ENCODE peak calls at places on chromosome 2, in eight cellular contexts. One of them, this sample, is unnamed.

GRCh38 chr2:43323810-43324588 is 97.6 kb upstream of the ZFP36L2 start:
- DNase-seq in RWPE1: no peak
- DNase-seq in heart left ventricle: peak
- DNase-seq in fibroblast of mammary gland: peak
- DNase-seq in fibroblast of lung: no peak
- DNase-seq in kidney epithelial cell: no peak
- DNase-seq in fibroblast of villous mesenchyme: no peak
- DNase-seq in DND-41: no peak
- DNase-seq in this sample: no peak

GRCh38 chr2:207768168-207768890 is 1.4 kb downstream of the FZD5 start:
- DNase-seq in RWPE1: peak
- DNase-seq in heart left ventricle: peak
- DNase-seq in fibroblast of mammary gland: peak
- DNase-seq in fibroblast of lung: peak
- DNase-seq in kidney epithelial cell: no peak
- DNase-seq in fibroblast of villous mesenchyme: peak
- DNase-seq in DND-41: no peak
- DNase-seq in this sample: peak

GRCh38 chr2:61922714-61923113 is 17.2 kb downstream of the COMMD1 start:
- DNase-seq in RWPE1: no peak
- DNase-seq in heart left ventricle: no peak
- DNase-seq in fibroblast of mammary gland: no peak
- DNase-seq in fibroblast of lung: no peak
- DNase-seq in kidney epithelial cell: no peak
- DNase-seq in fibroblast of villous mesenchyme: no peak
- DNase-seq in DND-41: no peak
- DNase-seq in this sample: no peak

GRCh38 chr2:124607679-124608078 is 582.6 kb downstream of the CNTNAP5 start:
- DNase-seq in RWPE1: no peak
- DNase-seq in heart left ventricle: no peak
- DNase-seq in fibroblast of mammary gland: no peak
- DNase-seq in fibroblast of lung: no peak
- DNase-seq in kidney epithelial cell: no peak
- DNase-seq in fibroblast of villous mesenchyme: no peak
- DNase-seq in DND-41: no peak
- DNase-seq in this sample: no peak

GRCh38 chr2:233443511-233444183 is 89.4 kb downstream of the DGKD start:
- DNase-seq in RWPE1: peak
- DNase-seq in heart left ventricle: peak
- DNase-seq in fibroblast of mammary gland: peak
- DNase-seq in fibroblast of lung: peak
- DNase-seq in kidney epithelial cell: peak
- DNase-seq in fibroblast of villous mesenchyme: peak
- DNase-seq in DND-41: peak
- DNase-seq in this sample: peak

GRCh38 chr2:212547716-212548458 is 9.3 kb upstream of the ERBB4 start:
- DNase-seq in RWPE1: no peak
- DNase-seq in heart left ventricle: no peak
- DNase-seq in fibroblast of mammary gland: no peak
- DNase-seq in fibroblast of lung: no peak
- DNase-seq in kidney epithelial cell: no peak
- DNase-seq in fibroblast of villous mesenchyme: no peak
- DNase-seq in DND-41: no peak
- DNase-seq in this sample: no peak

GRCh38 chr2:236960516-236960915 is 125.2 kb upstream of the COPS8 start:
- DNase-seq in RWPE1: no peak
- DNase-seq in heart left ventricle: no peak
- DNase-seq in fibroblast of mammary gland: no peak
- DNase-seq in fibroblast of lung: no peak
- DNase-seq in kidney epithelial cell: no peak
- DNase-seq in fibroblast of villous mesenchyme: no peak
- DNase-seq in DND-41: no peak
- DNase-seq in this sample: no peak

GRCh38 chr2:15645720-15646385 is 54.2 kb downstream of the DDX1 start:
- DNase-seq in RWPE1: no peak
- DNase-seq in heart left ventricle: no peak
- DNase-seq in fibroblast of mammary gland: no peak
- DNase-seq in fibroblast of lung: no peak
- DNase-seq in kidney epithelial cell: no peak
- DNase-seq in fibroblast of villous mesenchyme: no peak
- DNase-seq in DND-41: no peak
- DNase-seq in this sample: no peak

GRCh38 chr2:105806994-105807393 is 62.3 kb downstream of the NCK2 start:
- DNase-seq in RWPE1: no peak
- DNase-seq in heart left ventricle: no peak
- DNase-seq in fibroblast of mammary gland: no peak
- DNase-seq in fibroblast of lung: no peak
- DNase-seq in kidney epithelial cell: no peak
- DNase-seq in fibroblast of villous mesenchyme: no peak
- DNase-seq in DND-41: no peak
- DNase-seq in this sample: no peak

GRCh38 chr2:112317303-112318158 is 42.1 kb downstream of the ZC3H6 start:
- DNase-seq in RWPE1: no peak
- DNase-seq in heart left ventricle: no peak
- DNase-seq in fibroblast of mammary gland: no peak
- DNase-seq in fibroblast of lung: peak
- DNase-seq in kidney epithelial cell: no peak
- DNase-seq in fibroblast of villous mesenchyme: peak
- DNase-seq in DND-41: no peak
- DNase-seq in this sample: no peak

GRCh38 chr2:150832686-150833085 is 345.2 kb upstream of the RND3 start:
- DNase-seq in RWPE1: no peak
- DNase-seq in heart left ventricle: no peak
- DNase-seq in fibroblast of mammary gland: peak
- DNase-seq in fibroblast of lung: no peak
- DNase-seq in kidney epithelial cell: no peak
- DNase-seq in fibroblast of villous mesenchyme: no peak
- DNase-seq in DND-41: no peak
- DNase-seq in this sample: no peak

GRCh38 chr2:238257786-238258700 is 18.2 kb upstream of the HES6 start:
- DNase-seq in RWPE1: no peak
- DNase-seq in heart left ventricle: peak
- DNase-seq in fibroblast of mammary gland: no peak
- DNase-seq in fibroblast of lung: no peak
- DNase-seq in kidney epithelial cell: no peak
- DNase-seq in fibroblast of villous mesenchyme: no peak
- DNase-seq in DND-41: no peak
- DNase-seq in this sample: no peak

GRCh38 chr2:141490886-141491285 is 639.9 kb downstream of the LRP1B start:
- DNase-seq in RWPE1: no peak
- DNase-seq in heart left ventricle: no peak
- DNase-seq in fibroblast of mammary gland: no peak
- DNase-seq in fibroblast of lung: no peak
- DNase-seq in kidney epithelial cell: no peak
- DNase-seq in fibroblast of villous mesenchyme: no peak
- DNase-seq in DND-41: no peak
- DNase-seq in this sample: no peak

GRCh38 chr2:189517847-189518535 is 62.6 kb downstream of the SLC40A1 start:
- DNase-seq in RWPE1: no peak
- DNase-seq in heart left ventricle: no peak
- DNase-seq in fibroblast of mammary gland: peak
- DNase-seq in fibroblast of lung: peak
- DNase-seq in kidney epithelial cell: peak
- DNase-seq in fibroblast of villous mesenchyme: peak
- DNase-seq in DND-41: no peak
- DNase-seq in this sample: no peak

GRCh38 chr2:166081131-166081632 is 46.6 kb downstream of the SCN1A start:
- DNase-seq in RWPE1: no peak
- DNase-seq in heart left ventricle: no peak
- DNase-seq in fibroblast of mammary gland: no peak
- DNase-seq in fibroblast of lung: no peak
- DNase-seq in kidney epithelial cell: no peak
- DNase-seq in fibroblast of villous mesenchyme: no peak
- DNase-seq in DND-41: no peak
- DNase-seq in this sample: no peak

GRCh38 chr2:155547571-155547970 is 785.0 kb downstream of the NR4A2 start:
- DNase-seq in RWPE1: no peak
- DNase-seq in heart left ventricle: no peak
- DNase-seq in fibroblast of mammary gland: no peak
- DNase-seq in fibroblast of lung: no peak
- DNase-seq in kidney epithelial cell: no peak
- DNase-seq in fibroblast of villous mesenchyme: no peak
- DNase-seq in DND-41: no peak
- DNase-seq in this sample: no peak

GRCh38 chr2:37326285-37326684 is 1.7 kb upstream of the PRKD3 start:
- DNase-seq in RWPE1: peak
- DNase-seq in heart left ventricle: peak
- DNase-seq in fibroblast of mammary gland: peak
- DNase-seq in fibroblast of lung: peak
- DNase-seq in kidney epithelial cell: no peak
- DNase-seq in fibroblast of villous mesenchyme: peak
- DNase-seq in DND-41: no peak
- DNase-seq in this sample: no peak

GRCh38 chr2:231127936-231128335 is 3.1 kb upstream of the HTR2B start:
- DNase-seq in RWPE1: peak
- DNase-seq in heart left ventricle: no peak
- DNase-seq in fibroblast of mammary gland: no peak
- DNase-seq in fibroblast of lung: no peak
- DNase-seq in kidney epithelial cell: no peak
- DNase-seq in fibroblast of villous mesenchyme: no peak
- DNase-seq in DND-41: no peak
- DNase-seq in this sample: no peak

GRCh38 chr2:36536776-36537175 is 61.2 kb downstream of the FEZ2 start:
- DNase-seq in RWPE1: no peak
- DNase-seq in heart left ventricle: no peak
- DNase-seq in fibroblast of mammary gland: no peak
- DNase-seq in fibroblast of lung: no peak
- DNase-seq in kidney epithelial cell: no peak
- DNase-seq in fibroblast of villous mesenchyme: no peak
- DNase-seq in DND-41: no peak
- DNase-seq in this sample: no peak

GRCh38 chr2:192007819-192008218 is 160.9 kb upstream of the CAVIN2 start:
- DNase-seq in RWPE1: no peak
- DNase-seq in heart left ventricle: no peak
- DNase-seq in fibroblast of mammary gland: peak
- DNase-seq in fibroblast of lung: peak
- DNase-seq in kidney epithelial cell: no peak
- DNase-seq in fibroblast of villous mesenchyme: no peak
- DNase-seq in DND-41: no peak
- DNase-seq in this sample: no peak

GRCh38 chr2:125979886-125980285 is 676.1 kb upstream of the GYPC start:
- DNase-seq in RWPE1: no peak
- DNase-seq in heart left ventricle: no peak
- DNase-seq in fibroblast of mammary gland: no peak
- DNase-seq in fibroblast of lung: no peak
- DNase-seq in kidney epithelial cell: no peak
- DNase-seq in fibroblast of villous mesenchyme: no peak
- DNase-seq in DND-41: no peak
- DNase-seq in this sample: no peak

DNA sequence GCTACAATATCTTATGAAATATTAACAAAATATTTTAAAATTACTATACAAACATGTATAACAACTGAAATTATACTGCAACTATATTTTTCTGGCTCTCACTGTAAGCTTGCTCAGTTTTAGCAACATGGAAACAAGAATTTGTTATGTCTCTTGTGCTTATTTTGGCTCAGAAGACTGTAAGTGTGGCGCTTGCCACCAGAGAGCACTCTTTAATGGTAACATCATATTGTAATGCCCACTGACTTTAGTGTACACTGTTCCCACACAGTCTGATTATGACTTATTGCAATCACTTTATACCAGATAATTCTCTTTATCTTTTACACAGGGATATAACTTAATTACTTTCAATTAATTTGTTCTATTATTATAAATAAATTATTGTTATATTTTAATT is 1500.6 kb upstream of the TMEFF2 start:
- DNase-seq in RWPE1: peak
- DNase-seq in heart left ventricle: no peak
- DNase-seq in fibroblast of mammary gland: peak
- DNase-seq in fibroblast of lung: peak
- DNase-seq in kidney epithelial cell: no peak
- DNase-seq in fibroblast of villous mesenchyme: peak
- DNase-seq in DND-41: peak
- DNase-seq in this sample: no peak
- TF ChIP-seq CTCF in RWPE1: peak
- TF ChIP-seq CTCF in heart left ventricle: no peak
- TF ChIP-seq CTCF in fibroblast of mammary gland: peak
- TF ChIP-seq CTCF in fibroblast of lung: no peak
- TF ChIP-seq CTCF in kidney epithelial cell: peak
- TF ChIP-seq CTCF in fibroblast of villous mesenchyme: peak
- TF ChIP-seq CTCF in DND-41: peak
- TF ChIP-seq CTCF in this sample: peak

GRCh38 chr2:67341336-67341735 is 55.8 kb upstream of the ETAA1 start:
- DNase-seq in RWPE1: no peak
- DNase-seq in heart left ventricle: no peak
- DNase-seq in fibroblast of mammary gland: no peak
- DNase-seq in fibroblast of lung: no peak
- DNase-seq in kidney epithelial cell: no peak
- DNase-seq in fibroblast of villous mesenchyme: no peak
- DNase-seq in DND-41: no peak
- DNase-seq in this sample: no peak

GRCh38 chr2:67341012-67341318 is 56.2 kb upstream of the ETAA1 start:
- DNase-seq in RWPE1: no peak
- DNase-seq in heart left ventricle: no peak
- DNase-seq in fibroblast of mammary gland: no peak
- DNase-seq in fibroblast of lung: no peak
- DNase-seq in kidney epithelial cell: no peak
- DNase-seq in fibroblast of villous mesenchyme: no peak
- DNase-seq in DND-41: no peak
- DNase-seq in this sample: no peak

GRCh38 chr2:67338601-67339233 is 58.4 kb upstream of the ETAA1 start:
- DNase-seq in RWPE1: no peak
- DNase-seq in heart left ventricle: no peak
- DNase-seq in fibroblast of mammary gland: no peak
- DNase-seq in fibroblast of lung: no peak
- DNase-seq in kidney epithelial cell: no peak
- DNase-seq in fibroblast of villous mesenchyme: no peak
- DNase-seq in DND-41: no peak
- DNase-seq in this sample: no peak

GRCh38 chr2:67339234-67339885 is 57.8 kb upstream of the ETAA1 start:
- DNase-seq in RWPE1: no peak
- DNase-seq in heart left ventricle: no peak
- DNase-seq in fibroblast of mammary gland: no peak
- DNase-seq in fibroblast of lung: no peak
- DNase-seq in kidney epithelial cell: no peak
- DNase-seq in fibroblast of villous mesenchyme: no peak
- DNase-seq in DND-41: no peak
- DNase-seq in this sample: no peak

GRCh38 chr2:67340118-67341011 is 56.8 kb upstream of the ETAA1 start:
- DNase-seq in RWPE1: no peak
- DNase-seq in heart left ventricle: peak
- DNase-seq in fibroblast of mammary gland: no peak
- DNase-seq in fibroblast of lung: no peak
- DNase-seq in kidney epithelial cell: no peak
- DNase-seq in fibroblast of villous mesenchyme: no peak
- DNase-seq in DND-41: no peak
- DNase-seq in this sample: no peak
- TF ChIP-seq CTCF in RWPE1: no peak
- TF ChIP-seq CTCF in heart left ventricle: no peak
- TF ChIP-seq CTCF in fibroblast of mammary gland: no peak
- TF ChIP-seq CTCF in fibroblast of lung: no peak
- TF ChIP-seq CTCF in kidney epithelial cell: no peak
- TF ChIP-seq CTCF in fibroblast of villous mesenchyme: no peak
- TF ChIP-seq CTCF in DND-41: no peak
- TF ChIP-seq CTCF in this sample: no peak

GRCh38 chr2:180980943-180981898 is 816 bp downstream of the UBE2E3 start:
- DNase-seq in RWPE1: no peak
- DNase-seq in heart left ventricle: peak
- DNase-seq in fibroblast of mammary gland: peak
- DNase-seq in fibroblast of lung: peak
- DNase-seq in kidney epithelial cell: no peak
- DNase-seq in fibroblast of villous mesenchyme: peak
- DNase-seq in DND-41: peak
- DNase-seq in this sample: no peak
- TF ChIP-seq CTCF in RWPE1: peak
- TF ChIP-seq CTCF in heart left ventricle: no peak
- TF ChIP-seq CTCF in fibroblast of mammary gland: no peak
- TF ChIP-seq CTCF in fibroblast of lung: no peak
- TF ChIP-seq CTCF in kidney epithelial cell: no peak
- TF ChIP-seq CTCF in fibroblast of villous mesenchyme: no peak
- TF ChIP-seq CTCF in DND-41: no peak
- TF ChIP-seq CTCF in this sample: no peak

GRCh38 chr2:27262379-27263286 is at the start of gene SLC30A3:
- DNase-seq in RWPE1: peak
- DNase-seq in heart left ventricle: peak
- DNase-seq in fibroblast of mammary gland: peak
- DNase-seq in fibroblast of lung: no peak
- DNase-seq in kidney epithelial cell: no peak
- DNase-seq in fibroblast of villous mesenchyme: peak
- DNase-seq in DND-41: no peak
- DNase-seq in this sample: no peak
- TF ChIP-seq CTCF in RWPE1: no peak
- TF ChIP-seq CTCF in heart left ventricle: peak
- TF ChIP-seq CTCF in fibroblast of mammary gland: no peak
- TF ChIP-seq CTCF in fibroblast of lung: no peak
- TF ChIP-seq CTCF in kidney epithelial cell: no peak
- TF ChIP-seq CTCF in fibroblast of villous mesenchyme: no peak
- TF ChIP-seq CTCF in DND-41: no peak
- TF ChIP-seq CTCF in this sample: peak

This sample was measured in type B pancreatic cell.